ENCODE peak calls at places on chromosomes 16 and 17, in nine cellular contexts. A is cardiac muscle cell; Z is NCI-H2171 treated with DMSO at 0.1 percent for 48 hours; X is activated naive CD4-positive, alpha-beta T cell treated with anti-CD3 and anti-CD28 coated beads for 36 hours; U is transverse colon; N is GOT3; D is stimulated activated CD4-positive, alpha-beta T cell treated with anti-CD3 and anti-CD28 coated beads, TNF-alpha, amount 100 ng/mL, for 48 hours; B is stimulated activated CD8-positive, alpha-beta memory T cell treated with anti-CD3 and anti-CD28 coated beads, Interleukin-12 subunit alpha, Interleukin-12 subunit beta, amount 100 ng/mL, for 4 hours; W is astrocyte of the spinal cord. G is an unnamed sample.

GRCh38 chr16:10182186-10182683 is at the start of gene GRIN2A:
- DNase-seq in Z (no peak), B (no peak), X (no peak), W (no peak), D (no peak), N (no peak), A (no peak), U (no peak), G (no peak)

GRCh38 chr16:58256108-58256507 is 38.7 kb downstream of the PRSS54 start:
- DNase-seq in X (no peak), W (no peak), Z (no peak), U (no peak), N (no peak), A (no peak), D (no peak), B (no peak), G (no peak)

GRCh38 chr16:3954411-3954921 is 74.0 kb upstream of the CREBBP start:
- DNase-seq in B (no peak), N (no peak), X (peak; percentile 20), A (peak; percentile 34), D (no peak), W (no peak), U (no peak), Z (no peak), G (peak; percentile 70)

GRCh38 chr16:53608094-53608493 is 95.6 kb downstream of the RPGRIP1L start:
- DNase-seq in Z (no peak), X (no peak), D (no peak), N (no peak), W (no peak), A (no peak), U (no peak), B (no peak), G (no peak)

GRCh38 chr16:84583995-84584394 is 33.9 kb downstream of the COTL1 start:
- DNase-seq in X (no peak), W (no peak), N (no peak), Z (no peak), D (no peak), A (no peak), U (no peak), B (no peak), G (no peak)

GRCh38 chr17:67487506-67487905 is 110.4 kb downstream of the PITPNC1 start:
- DNase-seq in X (no peak), A (no peak), N (no peak), D (no peak), W (peak; percentile 39), Z (no peak), B (no peak), U (no peak), G (no peak)

GRCh38 chr17:58328195-58329034 is at the start of gene TSPOAP1:
- DNase-seq in X (peak; percentile 92), U (peak; percentile 46), A (no peak), B (peak; percentile 79), W (no peak), N (no peak), D (no peak), Z (no peak), G (peak; percentile 20)

GRCh38 chr16:73171901-73172619 is 124.1 kb upstream of the ZFHX3 start:
- DNase-seq in U (no peak), Z (peak; percentile 39), X (no peak), B (no peak), N (no peak), W (no peak), D (no peak), A (no peak), G (peak; percentile 51)

GRCh38 chr17:59165933-59166342 is 10.4 kb downstream of the PRR11 start:
- DNase-seq in B (no peak), A (peak; percentile 49), U (peak; percentile 41), Z (peak; percentile 64), W (peak; percentile 71), X (peak; percentile 44), D (peak; percentile 20), N (no peak), G (peak; percentile 70)

GRCh38 chr17:28364665-28365363 is at the start of gene SEBOX:
- DNase-seq in B (no peak), Z (no peak), N (no peak), U (no peak), D (no peak), A (no peak), W (no peak), X (no peak), G (no peak)

GRCh38 chr16:22099256-22099975 is 7.1 kb downstream of the VWA3A start:
- DNase-seq in Z (no peak), U (no peak), N (no peak), X (no peak), A (no peak), W (no peak), B (no peak), D (no peak), G (no peak)

GRCh38 chr17:58831780-58832179 is 76.1 kb downstream of the PPM1E start:
- DNase-seq in D (no peak), Z (no peak), A (no peak), X (no peak), B (no peak), W (no peak), U (no peak), N (no peak), G (no peak)

GRCh38 chr16:56493131-56493530 is 26.7 kb downstream of the BBS2 start:
- DNase-seq in N (no peak), X (no peak), Z (no peak), A (peak; percentile 25), W (no peak), D (no peak), U (no peak), B (no peak), G (no peak)

GRCh38 chr17:38421224-38421841 is 6.9 kb upstream of the ARHGAP23 start:
- DNase-seq in N (no peak), B (no peak), U (no peak), W (peak; percentile 50), A (peak; percentile 76), D (no peak), Z (no peak), X (no peak), G (no peak)

GRCh38 chr16:3876695-3877094 is 3.8 kb downstream of the CREBBP start:
- DNase-seq in B (no peak), D (no peak), W (no peak), A (no peak), U (no peak), N (no peak), Z (no peak), X (no peak), G (no peak)

GRCh38 chr17:60743812-60744211 is 66.2 kb downstream of the BCAS3 start:
- DNase-seq in B (no peak), U (no peak), N (no peak), X (no peak), A (peak; percentile 70), D (no peak), W (peak; percentile 77), Z (no peak), G (peak; percentile 32)

GRCh38 chr17:76307966-76308338 is at the start of gene QRICH2:
- DNase-seq in D (no peak), U (no peak), W (no peak), N (no peak), B (no peak), Z (no peak), X (no peak), A (no peak), G (no peak)

GRCh38 chr16:24921229-24921628 is 75.5 kb downstream of the SLC5A11 start:
- DNase-seq in Z (no peak), D (no peak), U (no peak), N (no peak), W (no peak), A (no peak), B (peak; percentile 9), X (no peak), G (no peak)

GRCh38 chr17:49404906-49405305 is 9.8 kb downstream of the PHB1 start:
- DNase-seq in N (no peak), X (no peak), W (no peak), B (no peak), A (no peak), Z (no peak), D (no peak), U (no peak), G (no peak)

GRCh38 chr17:63450551-63450950 is 4.4 kb upstream of the CYB561 start:
- DNase-seq in B (no peak), X (peak; percentile 32), A (no peak), W (no peak), N (no peak), D (no peak), Z (no peak), U (no peak), G (no peak)

GRCh38 chr16:52547001-52547833 is at the start of gene TOX3:
- DNase-seq in N (no peak), X (no peak), A (no peak), D (no peak), W (no peak), Z (peak; percentile 36), B (no peak), U (peak; percentile 74), G (peak; percentile 77)

GRCh38 chr17:72539981-72540897 is 419.4 kb downstream of the SOX9 start:
- DNase-seq in N (peak; percentile 52), U (peak; percentile 79), W (peak; percentile 72), X (peak; percentile 57), A (peak; percentile 85), B (peak; percentile 10), Z (peak; percentile 71), D (peak; percentile 45), G (peak; percentile 93)

GRCh38 chr17:65523853-65524664 is 37.4 kb downstream of the AXIN2 start:
- DNase-seq in W (no peak), D (no peak), Z (no peak), U (no peak), X (no peak), A (peak; percentile 70), N (no peak), B (no peak), G (peak; percentile 36)

GRCh38 chr16:7436306-7436705 is 103.7 kb downstream of the RBFOX1 start:
- DNase-seq in N (no peak), A (no peak), B (no peak), D (no peak), X (no peak), W (no peak), U (no peak), Z (no peak), G (no peak)

GRCh38 chr16:82682757-82683156 is 56.0 kb downstream of the CDH13 start:
- DNase-seq in U (no peak), Z (no peak), X (no peak), N (no peak), B (no peak), W (no peak), A (peak; percentile 17), D (no peak), G (no peak)

GRCh38 chr17:64115043-64115698 is 14.8 kb downstream of the ERN1 start:
- DNase-seq in N (no peak), B (no peak), A (peak; percentile 66), Z (no peak), U (no peak), D (no peak), X (no peak), W (no peak), G (no peak)

GRCh38 chr16:9119795-9120194 is 28.4 kb downstream of the HAPSTR1 start:
- DNase-seq in B (no peak), U (no peak), X (no peak), W (peak; percentile 89), A (peak; percentile 96), N (no peak), D (no peak), Z (no peak), G (no peak)

GRCh38 chr17:68674271-68674925 is 73.2 kb upstream of the FAM20A start:
- DNase-seq in D (no peak), X (no peak), B (no peak), U (no peak), A (peak; percentile 28), N (no peak), W (no peak), Z (no peak), G (no peak)

GRCh38 chr16:15775209-15775608 is 81.6 kb downstream of the MYH11 start:
- DNase-seq in U (no peak), B (no peak), Z (peak; percentile 13), D (no peak), X (no peak), N (no peak), W (peak; percentile 17), A (peak; percentile 44), G (peak; percentile 68)

GRCh38 chr16:72876221-72876620 is 171.7 kb downstream of the ZFHX3 start:
- DNase-seq in X (peak; percentile 14), U (peak; percentile 44), Z (no peak), B (no peak), W (peak; percentile 93), A (peak; percentile 94), N (no peak), D (no peak), G (no peak)

GRCh38 chr17:76370261-76370993 is 14.0 kb upstream of the SPHK1 start:
- DNase-seq in Z (peak; percentile 48), X (no peak), N (peak; percentile 56), A (peak; percentile 93), D (no peak), B (no peak), U (peak; percentile 54), W (peak; percentile 95), G (no peak)

G was measured in NCI-H69.